ENCODE peak calls at places on chromosome 18, in seven cellular contexts. Y, F, T, L, Z, V and A are unnamed samples.

GRCh38 chr18:65706646-65707045 is 44.2 kb upstream of the CDH7 start:
- DNase-seq in Y (no peak), V (no peak), L (no peak), Z (no peak), T (no peak), F (no peak), A (no peak)

GRCh38 chr18:48079885-48080284 is 149.4 kb upstream of the SMAD2 start:
- DNase-seq in L (no peak), V (no peak), Y (no peak), F (no peak), Z (no peak), T (no peak), A (no peak)

GRCh38 chr18:7778181-7778580 is 211.1 kb downstream of the PTPRM start:
- DNase-seq in F (no peak), V (no peak), L (no peak), Y (peak; percentile 64), T (no peak), Z (no peak), A (no peak)

GRCh38 chr18:58223717-58224424 is 179.8 kb downstream of the NEDD4L start:
- DNase-seq in T (no peak), Y (peak; percentile 90), Z (peak; percentile 80), F (peak; percentile 76), L (peak; percentile 97), V (peak; percentile 96), A (no peak)

GRCh38 chr18:72871091-72871490 is 3.3 kb upstream of the NETO1 start:
- DNase-seq in F (no peak), T (no peak), L (no peak), V (peak; percentile 68), Z (no peak), Y (peak; percentile 35), A (no peak)

GRCh38 chr18:33128581-33128980 is 311.9 kb downstream of the CCDC178 start:
- DNase-seq in L (no peak), Y (peak; percentile 45), V (no peak), Z (no peak), F (no peak), T (no peak), A (no peak)

GRCh38 chr18:50051288-50051687 is 143.7 kb downstream of the MYO5B start:
- DNase-seq in L (peak; percentile 5), V (peak; percentile 32), Z (peak; percentile 6), T (no peak), F (no peak), Y (no peak), A (no peak)

GRCh38 chr18:9771261-9771976 is 63.3 kb downstream of the RAB31 start:
- DNase-seq in V (peak; percentile 37), L (peak; percentile 88), Y (peak; percentile 51), F (peak; percentile 56), Z (peak; percentile 90), T (no peak), A (no peak)

GRCh38 chr18:41077076-41077475 is 878.0 kb upstream of the PIK3C3 start:
- DNase-seq in T (no peak), V (peak; percentile 27), Y (peak; percentile 48), Z (no peak), L (no peak), F (no peak), A (no peak)

GRCh38 chr18:42114310-42114943 is 159.4 kb downstream of the PIK3C3 start:
- DNase-seq in L (peak; percentile 86), V (peak; percentile 53), T (peak; percentile 68), F (peak; percentile 38), Y (peak; percentile 52), Z (peak; percentile 65), A (peak; percentile 1)

GRCh38 chr18:34492652-34493051 is 217.4 kb upstream of the DTNA start:
- DNase-seq in F (no peak), L (peak; percentile 30), V (peak; percentile 9), Z (no peak), T (no peak), Y (no peak), A (no peak)

GRCh38 chr18:24976502-24976901 is 375.5 kb downstream of the ZNF521 start:
- DNase-seq in Z (no peak), F (no peak), L (no peak), Y (no peak), V (no peak), T (no peak), A (no peak)

GRCh38 chr18:59848002-59848401 is 51.8 kb upstream of the PMAIP1 start:
- DNase-seq in F (no peak), Y (no peak), V (peak; percentile 49), L (no peak), T (no peak), Z (no peak), A (no peak)

GRCh38 chr18:61001138-61001537 is 332.1 kb upstream of the CDH20 start:
- DNase-seq in L (peak; percentile 28), Y (no peak), V (peak; percentile 28), T (no peak), F (no peak), Z (no peak), A (no peak)

GRCh38 chr18:10232062-10232461 is 222.4 kb upstream of the APCDD1 start:
- DNase-seq in Y (peak; percentile 23), L (no peak), V (no peak), T (no peak), Z (no peak), F (no peak), A (no peak)

GRCh38 chr18:35747894-35748472 is 166.4 kb downstream of the GALNT1 start:
- DNase-seq in T (no peak), Z (no peak), V (no peak), Y (no peak), L (no peak), F (no peak), A (no peak)

GRCh38 chr18:9333441-9334350 is 877 bp upstream of the TWSG1 start:
- DNase-seq in V (no peak), F (no peak), Z (no peak), T (no peak), Y (no peak), L (peak; percentile 79), A (no peak)

GRCh38 chr18:44958040-44958439 is 277.4 kb downstream of the SETBP1 start:
- DNase-seq in V (no peak), Y (no peak), T (no peak), F (no peak), Z (no peak), L (no peak), A (no peak)

GRCh38 chr18:34709104-34709503 is 994 bp upstream of the DTNA start:
- DNase-seq in F (no peak), Y (peak; percentile 69), L (peak; percentile 90), Z (no peak), V (peak; percentile 81), T (no peak), A (no peak)

GRCh38 chr18:35861367-35862114 is 110.9 kb upstream of the RMP24 start:
- DNase-seq in V (peak; percentile 42), F (no peak), T (no peak), Z (no peak), Y (peak; percentile 45), L (no peak), A (no peak)

GRCh38 chr18:73462092-73462491 is 594.3 kb upstream of the NETO1 start:
- DNase-seq in Z (no peak), L (peak; percentile 76), F (no peak), V (peak; percentile 11), T (no peak), Y (peak; percentile 83), A (no peak)

GRCh38 chr18:3624546-3624817 is 174.5 kb downstream of the TGIF1 start:
- DNase-seq in V (no peak), Y (no peak), T (no peak), F (no peak), L (no peak), Z (no peak), A (no peak)

GRCh38 chr18:3055861-3056260 is 42.9 kb upstream of the LPIN2 start:
- DNase-seq in Z (no peak), T (no peak), V (no peak), F (no peak), Y (no peak), L (no peak), A (no peak)

GRCh38 chr18:37006742-37007141 is 177.8 kb downstream of the KIAA1328 start:
- DNase-seq in F (no peak), V (no peak), Y (no peak), L (no peak), T (no peak), Z (no peak), A (no peak)

GRCh38 chr18:8826514-8826913 is 121.2 kb downstream of the MTCL1 start:
- DNase-seq in F (no peak), Y (no peak), T (no peak), Z (no peak), V (no peak), L (no peak), A (no peak)

GRCh38 chr18:37289423-37289822 is 276.2 kb downstream of the CELF4 start:
- DNase-seq in L (no peak), Z (no peak), V (no peak), Y (no peak), F (no peak), T (no peak), A (no peak)

GRCh38 chr18:71630686-71631085 is 913.5 kb downstream of the CBLN2 start:
- DNase-seq in V (no peak), T (no peak), L (no peak), Y (peak; percentile 41), Z (no peak), F (no peak), A (no peak)

GRCh38 chr18:59553273-59553672 is 143.9 kb downstream of the CCBE1 start:
- DNase-seq in Z (no peak), F (no peak), V (no peak), L (no peak), T (no peak), Y (no peak), A (no peak)

GRCh38 chr18:32378705-32379104 is 92.0 kb downstream of the GAREM1 start:
- DNase-seq in V (peak; percentile 66), Z (no peak), T (no peak), L (peak; percentile 43), F (no peak), Y (peak; percentile 44), A (no peak)

GRCh38 chr18:79393626-79394401 is 1.9 kb upstream of the NFATC1 start:
- DNase-seq in L (peak; percentile 92), V (peak; percentile 56), Z (peak; percentile 70), Y (peak; percentile 68), T (no peak), F (peak; percentile 44), A (no peak)
- TF ChIP-seq EZH2 in L (no peak), V (no peak), Z (no peak), Y (no peak), T (no peak), F (no peak), A (no peak)

DNA sequence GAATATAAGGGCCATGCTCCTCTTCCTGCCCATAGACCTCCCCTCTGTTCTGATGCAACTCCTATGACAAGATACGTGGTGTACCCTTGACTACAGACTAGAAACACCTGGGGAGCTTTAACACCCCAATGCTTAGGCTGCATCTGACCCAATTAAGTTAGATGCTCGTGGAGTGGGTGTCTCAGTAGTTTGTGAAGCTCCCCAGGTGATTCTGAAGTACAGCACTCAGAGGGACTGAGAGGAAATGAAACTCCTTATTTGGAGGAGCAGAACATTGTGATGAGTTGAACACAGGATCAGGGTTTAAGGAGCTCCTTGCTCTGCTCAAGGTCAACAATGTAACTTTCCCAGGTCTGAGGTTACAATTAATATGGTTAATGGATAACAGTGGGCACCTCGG is 80.3 kb upstream of the TTC39C start:
- DNase-seq in T (no peak), Z (no peak), V (no peak), L (no peak), F (no peak), Y (no peak), A (no peak)
- H3K9ac ChIP-seq in T (no peak overlapping the region), Z (no peak overlapping the region), V (no peak overlapping the region), L (no peak overlapping the region), F (no peak overlapping the region), Y (no peak overlapping the region), A (no peak overlapping the region)

GRCh38 chr18:54247488-54248175 is 21.7 kb upstream of the POLI start:
- DNase-seq in Y (no peak), T (no peak), V (peak; percentile 29), Z (no peak), F (no peak), L (no peak), A (no peak)
- H3K4me2 ChIP-seq in Y (no peak overlapping the region), T (peak overlapping the region; percentile 58), V (peak overlapping the region; percentile 77), Z (no peak overlapping the region), F (no peak overlapping the region), L (no peak overlapping the region), A (peak overlapping the region; percentile 95)

GRCh38 chr18:62877448-62878221 is 162.3 kb downstream of the PHLPP1 start:
- DNase-seq in Y (peak; percentile 83), Z (no peak), V (no peak), L (peak; percentile 44), T (no peak), F (no peak), A (no peak)
- TF ChIP-seq EZH2 in Y (no peak), Z (no peak), V (no peak), L (no peak), T (no peak), F (no peak), A (no peak)